ENCODE peak calls at places on chromosomes 2 and 18, in six cellular contexts. H is activated CD4-positive, alpha-beta T cell treated with anti-CD3 and anti-CD28 coated beads, Interleukin-2, amount 50 U/mL, for 4 hours; V is NCI-H510A treated with DMSO at 0.1 percent for 48 hours; B is CD4-positive, alpha-beta T cell; M is dermis microvascular lymphatic vessel endothelial cell; K is activated naive CD4-positive, alpha-beta T cell treated with anti-CD3 and anti-CD28 coated beads for 36 hours. P is an unnamed sample.
A peak's percentile ranks its signal among the peaks of the same experiment; 100 is the strongest.

GRCh38 chr2:69217333-69218080 is 169.5 kb downstream of the GFPT1 start:
- DNase-seq in H (no peak), V (peak; percentile 79), K (no peak), B (no peak), M (no peak), P (no peak)

GRCh38 chr2:241064008-241064801 is 37.9 kb downstream of the MTERF4 start:
- DNase-seq in K (peak; percentile 55), M (peak; percentile 38), B (peak; percentile 29), H (no peak), V (peak; percentile 79), P (peak; percentile 11)

GRCh38 chr2:221780281-221780688 is 208.2 kb upstream of the EPHA4 start:
- DNase-seq in H (no peak), M (peak; percentile 40), V (no peak), K (no peak), B (no peak), P (no peak)

GRCh38 chr2:237791977-237792727 is 6.4 kb upstream of the RBM44 start:
- DNase-seq in H (no peak), M (peak; percentile 7), K (no peak), V (no peak), B (no peak), P (no peak)

GRCh38 chr2:144381716-144382115 is 138.2 kb downstream of the ZEB2 start:
- DNase-seq in V (no peak), K (no peak), B (no peak), H (no peak), M (no peak), P (no peak)

GRCh38 chr2:8761529-8762164 is 75.8 kb downstream of the KIDINS220 start:
- DNase-seq in H (no peak), K (no peak), M (peak; percentile 39), B (no peak), V (peak; percentile 40), P (no peak)

GRCh38 chr18:28903366-28903765 is 726.4 kb upstream of the CDH2 start:
- DNase-seq in B (no peak), H (no peak), V (no peak), M (no peak), K (no peak), P (no peak)

GRCh38 chr2:233460726-233461431 is 105.7 kb downstream of the USP40 start:
- DNase-seq in M (no peak), V (no peak), K (no peak), H (no peak), B (no peak), P (no peak)

GRCh38 chr2:95165371-95166064 is at the start of gene ZNF2:
- DNase-seq in B (peak; percentile 96), M (peak; percentile 98), V (peak; percentile 92), H (peak; percentile 96), K (peak; percentile 99), P (peak; percentile 96)

GRCh38 chr2:237873382-237873781 is 14.0 kb downstream of the RAMP1 start:
- DNase-seq in M (no peak), H (no peak), B (no peak), V (no peak), K (peak; percentile 63), P (no peak)